ENCODE peak calls at places on chromosomes 12 and 14, in nine cellular contexts. One of them, this sample, is unnamed.

GRCh38 chr14:48725001-48725734 is 861.0 kb downstream of the RPS29 start:
- DNase-seq in naive thymus-derived CD4-positive, alpha-beta T cell: no peak
- DNase-seq in cardiac muscle cell: no peak
- DNase-seq in pancreas: no peak
- DNase-seq in CD4-positive, CD25-positive, alpha-beta regulatory T cell: no peak
- DNase-seq in lower lobe of right lung: no peak
- DNase-seq in neuronal stem cell: no peak
- DNase-seq in lung: no peak
- DNase-seq in A549: no peak
- DNase-seq in this sample: no peak

GRCh38 chr14:72126091-72126490 is 193.9 kb downstream of the RGS6 start:
- DNase-seq in neuronal stem cell: no peak
- DNase-seq in A549: no peak
- DNase-seq in pancreas: peak; percentile 50
- DNase-seq in lung: no peak
- DNase-seq in lower lobe of right lung: no peak
- DNase-seq in naive thymus-derived CD4-positive, alpha-beta T cell: no peak
- DNase-seq in cardiac muscle cell: no peak
- DNase-seq in CD4-positive, CD25-positive, alpha-beta regulatory T cell: no peak
- DNase-seq in this sample: no peak

GRCh38 chr14:75851574-75851866 is 130.3 kb downstream of the TGFB3 start:
- DNase-seq in A549: no peak
- DNase-seq in cardiac muscle cell: no peak
- DNase-seq in pancreas: no peak
- DNase-seq in neuronal stem cell: no peak
- DNase-seq in lower lobe of right lung: no peak
- DNase-seq in CD4-positive, CD25-positive, alpha-beta regulatory T cell: no peak
- DNase-seq in lung: no peak
- DNase-seq in naive thymus-derived CD4-positive, alpha-beta T cell: no peak
- DNase-seq in this sample: no peak

GRCh38 chr14:28831126-28831525 is 64.5 kb downstream of the FOXG1 start:
- DNase-seq in CD4-positive, CD25-positive, alpha-beta regulatory T cell: no peak
- DNase-seq in A549: no peak
- DNase-seq in naive thymus-derived CD4-positive, alpha-beta T cell: no peak
- DNase-seq in lung: no peak
- DNase-seq in lower lobe of right lung: no peak
- DNase-seq in neuronal stem cell: no peak
- DNase-seq in cardiac muscle cell: no peak
- DNase-seq in pancreas: no peak
- DNase-seq in this sample: no peak

GRCh38 chr12:89709994-89710872 is 1.6 kb upstream of the ATP2B1 start:
- DNase-seq in cardiac muscle cell: no peak
- DNase-seq in A549: peak; percentile 31
- DNase-seq in neuronal stem cell: no peak
- DNase-seq in pancreas: peak; percentile 67
- DNase-seq in lower lobe of right lung: peak; percentile 78
- DNase-seq in CD4-positive, CD25-positive, alpha-beta regulatory T cell: no peak
- DNase-seq in naive thymus-derived CD4-positive, alpha-beta T cell: peak; percentile 37
- DNase-seq in lung: peak; percentile 67
- DNase-seq in this sample: peak; percentile 50

GRCh38 chr14:23930742-23931141 is 22.8 kb upstream of the DHRS4 start:
- DNase-seq in CD4-positive, CD25-positive, alpha-beta regulatory T cell: no peak
- DNase-seq in lung: no peak
- DNase-seq in neuronal stem cell: no peak
- DNase-seq in pancreas: no peak
- DNase-seq in A549: no peak
- DNase-seq in naive thymus-derived CD4-positive, alpha-beta T cell: no peak
- DNase-seq in cardiac muscle cell: peak; percentile 84
- DNase-seq in lower lobe of right lung: no peak
- DNase-seq in this sample: no peak

GRCh38 chr12:52527121-52527800 is 7.1 kb upstream of the KRT5 start:
- DNase-seq in A549: no peak
- DNase-seq in lower lobe of right lung: no peak
- DNase-seq in neuronal stem cell: no peak
- DNase-seq in cardiac muscle cell: no peak
- DNase-seq in lung: no peak
- DNase-seq in CD4-positive, CD25-positive, alpha-beta regulatory T cell: no peak
- DNase-seq in naive thymus-derived CD4-positive, alpha-beta T cell: no peak
- DNase-seq in pancreas: no peak
- DNase-seq in this sample: no peak

GRCh38 chr12:49899286-49899843 is 4.3 kb downstream of the FAIM2 start:
- DNase-seq in CD4-positive, CD25-positive, alpha-beta regulatory T cell: no peak
- DNase-seq in A549: no peak
- DNase-seq in lung: no peak
- DNase-seq in lower lobe of right lung: no peak
- DNase-seq in naive thymus-derived CD4-positive, alpha-beta T cell: no peak
- DNase-seq in pancreas: no peak
- DNase-seq in neuronal stem cell: no peak
- DNase-seq in cardiac muscle cell: no peak
- DNase-seq in this sample: no peak

GRCh38 chr12:47577213-47577612 is 128.6 kb downstream of the RPAP3 start:
- DNase-seq in A549: no peak
- DNase-seq in neuronal stem cell: no peak
- DNase-seq in lower lobe of right lung: no peak
- DNase-seq in lung: no peak
- DNase-seq in CD4-positive, CD25-positive, alpha-beta regulatory T cell: no peak
- DNase-seq in cardiac muscle cell: no peak
- DNase-seq in naive thymus-derived CD4-positive, alpha-beta T cell: no peak
- DNase-seq in pancreas: no peak
- DNase-seq in this sample: no peak

GRCh38 chr12:113833422-113833821 is 132.7 kb downstream of the RBM19 start:
- DNase-seq in A549: no peak
- DNase-seq in naive thymus-derived CD4-positive, alpha-beta T cell: no peak
- DNase-seq in lower lobe of right lung: no peak
- DNase-seq in CD4-positive, CD25-positive, alpha-beta regulatory T cell: no peak
- DNase-seq in cardiac muscle cell: no peak
- DNase-seq in pancreas: no peak
- DNase-seq in neuronal stem cell: no peak
- DNase-seq in lung: no peak
- DNase-seq in this sample: no peak

GRCh38 chr12:94074970-94075695 is 73.2 kb upstream of the PLXNC1 start:
- DNase-seq in A549: peak; percentile 64
- DNase-seq in lung: peak; percentile 68
- DNase-seq in lower lobe of right lung: peak; percentile 62
- DNase-seq in neuronal stem cell: peak; percentile 23
- DNase-seq in pancreas: no peak
- DNase-seq in naive thymus-derived CD4-positive, alpha-beta T cell: no peak
- DNase-seq in CD4-positive, CD25-positive, alpha-beta regulatory T cell: no peak
- DNase-seq in cardiac muscle cell: peak; percentile 97
- DNase-seq in this sample: peak; percentile 71
- H3K27ac ChIP-seq in A549: peak overlapping the region; percentile 62
- H3K27ac ChIP-seq in lung: peak overlapping the region; percentile 81
- H3K27ac ChIP-seq in lower lobe of right lung: peak overlapping the region; percentile 57
- H3K27ac ChIP-seq in neuronal stem cell: no peak overlapping the region
- H3K27ac ChIP-seq in pancreas: no peak overlapping the region
- H3K27ac ChIP-seq in naive thymus-derived CD4-positive, alpha-beta T cell: no peak overlapping the region
- H3K27ac ChIP-seq in CD4-positive, CD25-positive, alpha-beta regulatory T cell: no peak overlapping the region
- H3K27ac ChIP-seq in cardiac muscle cell: no peak overlapping the region
- H3K27ac ChIP-seq in this sample: no peak overlapping the region

DNA sequence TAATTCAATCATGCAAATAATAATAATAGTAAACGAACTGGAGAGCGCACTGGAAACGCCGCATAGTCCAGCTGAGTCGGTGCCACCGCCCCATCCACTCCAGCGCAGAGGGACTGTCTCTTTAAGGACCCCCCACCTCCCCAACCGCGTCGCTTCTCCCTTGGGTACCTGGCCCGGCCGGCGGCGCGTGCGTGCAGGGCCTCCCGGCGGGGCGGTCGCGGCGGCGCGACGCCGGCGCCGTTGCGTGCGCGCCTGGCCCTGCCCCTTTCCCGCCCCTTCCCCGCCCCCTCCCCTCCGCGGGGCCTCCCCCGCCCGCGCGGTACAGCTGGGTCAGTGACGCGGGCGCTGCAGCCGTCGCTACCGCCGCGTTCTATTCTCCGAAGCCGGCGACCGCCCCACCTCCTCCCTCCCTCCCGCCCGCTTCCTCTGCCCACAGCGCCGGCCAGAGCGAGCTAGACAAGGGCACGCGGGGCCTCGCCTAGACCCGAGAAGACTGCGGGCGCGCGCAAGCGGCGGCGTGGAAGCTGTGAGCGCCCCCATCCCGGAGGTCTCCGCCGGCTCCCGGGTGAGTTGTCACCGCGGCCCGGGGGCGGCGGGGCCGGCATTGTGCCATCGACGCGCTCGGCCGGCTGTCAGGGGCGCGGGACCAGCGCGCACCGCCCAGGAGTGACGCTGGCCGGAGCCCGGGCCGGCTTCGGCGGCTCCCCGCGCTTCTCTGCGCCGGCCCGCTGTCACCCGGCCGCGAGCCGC is at the start of gene SUSD6:
- DNase-seq in CD4-positive, CD25-positive, alpha-beta regulatory T cell: peak; percentile 93
- DNase-seq in lung: peak; percentile 91
- DNase-seq in A549: peak; percentile 91
- DNase-seq in neuronal stem cell: peak; percentile 81
- DNase-seq in naive thymus-derived CD4-positive, alpha-beta T cell: peak; percentile 87
- DNase-seq in lower lobe of right lung: peak; percentile 95
- DNase-seq in pancreas: peak; percentile 93
- DNase-seq in cardiac muscle cell: peak; percentile 94
- DNase-seq in this sample: peak; percentile 54
- H3K4me1 ChIP-seq in CD4-positive, CD25-positive, alpha-beta regulatory T cell: peaks cover 54% of the 10 kb centered on the region
- H3K4me1 ChIP-seq in lung: peaks cover 34% of the 10 kb centered on the region
- H3K4me1 ChIP-seq in A549: peaks cover 30% of the 10 kb centered on the region
- H3K4me1 ChIP-seq in neuronal stem cell: peaks cover 19% of the 10 kb centered on the region
- H3K4me1 ChIP-seq in naive thymus-derived CD4-positive, alpha-beta T cell: peaks cover 39% of the 10 kb centered on the region
- H3K4me1 ChIP-seq in lower lobe of right lung: peaks cover 55% of the 10 kb centered on the region
- H3K4me1 ChIP-seq in pancreas: peaks cover 30% of the 10 kb centered on the region
- H3K4me1 ChIP-seq in cardiac muscle cell: peaks cover 43% of the 10 kb centered on the region
- H3K4me1 ChIP-seq in this sample: peaks cover 29% of the 10 kb centered on the region

GRCh38 chr12:11704094-11704493 is 54.6 kb downstream of the ETV6 start:
- DNase-seq in neuronal stem cell: no peak
- DNase-seq in cardiac muscle cell: no peak
- DNase-seq in lung: no peak
- DNase-seq in CD4-positive, CD25-positive, alpha-beta regulatory T cell: no peak
- DNase-seq in naive thymus-derived CD4-positive, alpha-beta T cell: no peak
- DNase-seq in lower lobe of right lung: no peak
- DNase-seq in A549: no peak
- DNase-seq in pancreas: no peak
- DNase-seq in this sample: no peak

GRCh38 chr12:11709513-11709912 is 60.0 kb downstream of the ETV6 start:
- DNase-seq in lower lobe of right lung: no peak
- DNase-seq in CD4-positive, CD25-positive, alpha-beta regulatory T cell: no peak
- DNase-seq in cardiac muscle cell: no peak
- DNase-seq in lung: no peak
- DNase-seq in neuronal stem cell: no peak
- DNase-seq in A549: no peak
- DNase-seq in pancreas: no peak
- DNase-seq in naive thymus-derived CD4-positive, alpha-beta T cell: no peak
- DNase-seq in this sample: no peak

GRCh38 chr12:11705010-11705409 is 55.5 kb downstream of the ETV6 start:
- DNase-seq in lower lobe of right lung: no peak
- DNase-seq in pancreas: no peak
- DNase-seq in A549: peak; percentile 14
- DNase-seq in lung: no peak
- DNase-seq in cardiac muscle cell: peak; percentile 82
- DNase-seq in CD4-positive, CD25-positive, alpha-beta regulatory T cell: no peak
- DNase-seq in neuronal stem cell: no peak
- DNase-seq in naive thymus-derived CD4-positive, alpha-beta T cell: no peak
- DNase-seq in this sample: peak; percentile 93

GRCh38 chr12:11707535-11707934 is 58.1 kb downstream of the ETV6 start:
- DNase-seq in cardiac muscle cell: no peak
- DNase-seq in pancreas: peak; percentile 85
- DNase-seq in lower lobe of right lung: no peak
- DNase-seq in neuronal stem cell: no peak
- DNase-seq in A549: no peak
- DNase-seq in naive thymus-derived CD4-positive, alpha-beta T cell: no peak
- DNase-seq in lung: no peak
- DNase-seq in CD4-positive, CD25-positive, alpha-beta regulatory T cell: no peak
- DNase-seq in this sample: no peak

DNA sequence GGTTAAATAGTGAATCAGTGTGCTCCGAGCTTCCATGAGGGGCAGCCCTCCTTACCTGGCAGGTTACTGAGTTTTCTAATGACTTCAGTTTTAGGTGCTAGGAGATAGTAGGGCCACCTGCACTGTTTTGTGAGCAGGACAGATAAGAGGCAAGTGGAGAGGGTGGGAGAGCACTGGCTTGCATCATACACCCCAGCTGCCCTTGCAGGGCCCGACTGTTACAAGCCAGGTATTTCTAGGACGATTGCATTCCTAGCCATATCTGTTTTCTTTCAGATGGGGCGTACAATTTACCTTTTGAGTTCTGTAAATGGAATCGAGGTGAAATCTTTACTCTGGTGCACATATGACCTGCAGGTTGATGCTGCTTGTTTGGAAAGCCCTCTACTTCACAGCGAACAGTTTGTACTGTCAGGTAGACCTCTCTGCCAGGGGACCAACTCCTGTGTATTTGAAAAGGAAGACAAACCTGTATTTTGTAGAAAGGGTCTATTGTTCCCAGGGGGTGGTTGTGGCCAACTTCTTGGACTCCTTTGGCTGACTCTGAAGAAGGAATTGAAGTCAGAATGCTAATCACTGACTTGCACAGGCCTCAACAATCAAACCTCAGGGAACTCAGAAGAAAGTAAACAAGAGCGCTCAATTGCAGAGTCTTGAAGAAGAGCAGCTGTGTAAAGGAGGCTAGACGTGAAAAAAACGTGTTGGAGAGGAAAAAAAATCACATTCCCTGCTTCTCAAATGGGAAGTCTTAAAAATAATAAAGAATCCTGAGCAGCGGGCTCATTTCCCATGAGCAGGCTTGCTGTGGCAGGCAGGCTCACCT is 57.2 kb downstream of the ETV6 start:
- DNase-seq in A549: no peak
- DNase-seq in lower lobe of right lung: no peak
- DNase-seq in lung: no peak
- DNase-seq in naive thymus-derived CD4-positive, alpha-beta T cell: no peak
- DNase-seq in CD4-positive, CD25-positive, alpha-beta regulatory T cell: no peak
- DNase-seq in pancreas: no peak
- DNase-seq in neuronal stem cell: no peak
- DNase-seq in cardiac muscle cell: no peak
- DNase-seq in this sample: no peak
- H3K27ac ChIP-seq in A549: no peak overlapping the region
- H3K27ac ChIP-seq in lower lobe of right lung: peak overlapping the region; percentile 29
- H3K27ac ChIP-seq in lung: no peak overlapping the region
- H3K27ac ChIP-seq in naive thymus-derived CD4-positive, alpha-beta T cell: no peak overlapping the region
- H3K27ac ChIP-seq in CD4-positive, CD25-positive, alpha-beta regulatory T cell: no peak overlapping the region
- H3K27ac ChIP-seq in pancreas: peak overlapping the region; percentile 70
- H3K27ac ChIP-seq in neuronal stem cell: no peak overlapping the region
- H3K27ac ChIP-seq in cardiac muscle cell: peak overlapping the region; percentile 87
- H3K27ac ChIP-seq in this sample: no peak overlapping the region

DNA sequence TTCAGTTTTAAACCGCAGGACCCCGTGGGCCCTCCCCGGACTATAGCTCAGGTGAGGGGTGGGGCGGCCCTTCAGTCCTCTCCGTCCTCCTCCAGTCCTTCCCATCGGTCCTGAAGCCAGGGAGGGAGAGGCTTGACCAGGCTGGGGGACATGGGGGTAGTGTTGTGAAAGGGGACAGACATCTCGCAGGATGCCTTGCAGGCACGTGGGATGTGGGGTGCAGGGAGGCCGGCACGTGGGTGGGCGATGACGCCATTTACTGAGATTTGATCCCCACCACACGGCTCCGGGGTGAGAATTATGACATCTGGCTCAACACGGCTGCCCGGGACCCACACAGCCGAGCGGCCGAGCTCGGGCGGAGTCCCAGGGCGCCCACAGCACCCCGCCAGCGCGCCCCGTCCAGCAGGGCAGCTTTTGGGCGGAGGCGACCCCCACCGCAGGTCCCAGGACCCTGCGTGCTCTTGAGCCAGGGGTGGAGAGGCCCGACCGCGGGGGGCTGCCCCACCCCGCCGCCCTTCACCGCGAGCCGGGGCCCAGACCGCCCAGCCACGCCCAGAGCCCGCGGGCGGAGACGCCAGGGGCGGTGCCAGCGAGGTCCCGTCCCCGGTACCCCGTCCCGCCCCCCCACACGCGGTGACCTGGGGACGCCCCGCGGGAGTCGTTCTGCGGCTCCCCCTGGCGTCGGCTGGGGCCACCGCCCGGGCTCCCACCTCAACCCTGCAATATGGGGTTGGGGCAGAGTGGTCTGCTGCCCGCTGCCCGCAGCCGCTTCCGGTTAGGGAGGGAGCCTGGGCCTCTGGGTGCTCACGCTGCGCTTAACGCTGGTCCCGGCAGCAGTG is 3.3 kb upstream of the EXOC3L4 start:
- DNase-seq in neuronal stem cell: peak; percentile 45
- DNase-seq in lung: peak; percentile 53
- DNase-seq in A549: peak; percentile 88
- DNase-seq in cardiac muscle cell: peak; percentile 56
- DNase-seq in naive thymus-derived CD4-positive, alpha-beta T cell: peak; percentile 63
- DNase-seq in pancreas: peak; percentile 80
- DNase-seq in lower lobe of right lung: peak; percentile 79
- DNase-seq in CD4-positive, CD25-positive, alpha-beta regulatory T cell: peak; percentile 65
- DNase-seq in this sample: no peak
- H3K4me1 ChIP-seq in neuronal stem cell: peaks cover 13% of the 10 kb centered on the region
- H3K4me1 ChIP-seq in lung: no peaks in the 10 kb centered on the region
- H3K4me1 ChIP-seq in A549: peaks cover 21% of the 10 kb centered on the region
- H3K4me1 ChIP-seq in cardiac muscle cell: no peaks in the 10 kb centered on the region
- H3K4me1 ChIP-seq in naive thymus-derived CD4-positive, alpha-beta T cell: no peaks in the 10 kb centered on the region
- H3K4me1 ChIP-seq in pancreas: no peaks in the 10 kb centered on the region
- H3K4me1 ChIP-seq in lower lobe of right lung: peaks cover 13% of the 10 kb centered on the region
- H3K4me1 ChIP-seq in CD4-positive, CD25-positive, alpha-beta regulatory T cell: peaks cover 9% of the 10 kb centered on the region
- H3K4me1 ChIP-seq in this sample: no peaks in the 10 kb centered on the region